ENCODE peak calls at places on chromosomes 2 and 18, in seven cellular contexts. One of them, this sample, is unnamed. For H3K27me3 and H3K4me1, the result is how much of the 10 kb centered on the place peaks cover.

GRCh38 chr2:73965053-73965452 is 19.7 kb upstream of the TET3 start:
- DNase-seq in tibial artery: no peak
- DNase-seq in tibial nerve: no peak
- DNase-seq in astrocyte: no peak
- DNase-seq in HepG2: no peak
- DNase-seq in effector memory CD4-positive, alpha-beta T cell: no peak
- DNase-seq in heart right ventricle: no peak
- DNase-seq in this sample: no peak

GRCh38 chr2:227655454-227655853 is 11.2 kb upstream of the SCYGR5 start:
- DNase-seq in tibial artery: peak
- DNase-seq in tibial nerve: peak
- DNase-seq in astrocyte: peak
- DNase-seq in HepG2: peak
- DNase-seq in effector memory CD4-positive, alpha-beta T cell: no peak
- DNase-seq in heart right ventricle: no peak
- DNase-seq in this sample: no peak

GRCh38 chr2:57602738-57603137 is 443.9 kb upstream of the VRK2 start:
- DNase-seq in tibial artery: no peak
- DNase-seq in tibial nerve: no peak
- DNase-seq in astrocyte: no peak
- DNase-seq in HepG2: no peak
- DNase-seq in effector memory CD4-positive, alpha-beta T cell: no peak
- DNase-seq in heart right ventricle: no peak
- DNase-seq in this sample: no peak

GRCh38 chr2:160241251-160242137 is 41.4 kb upstream of the ITGB6 start:
- DNase-seq in tibial artery: peak
- DNase-seq in tibial nerve: peak
- DNase-seq in astrocyte: peak
- DNase-seq in HepG2: no peak
- DNase-seq in effector memory CD4-positive, alpha-beta T cell: no peak
- DNase-seq in heart right ventricle: peak
- DNase-seq in this sample: peak

GRCh38 chr18:21342372-21342771 is 100.3 kb downstream of the GREB1L start:
- DNase-seq in tibial artery: no peak
- DNase-seq in tibial nerve: no peak
- DNase-seq in astrocyte: no peak
- DNase-seq in HepG2: no peak
- DNase-seq in effector memory CD4-positive, alpha-beta T cell: no peak
- DNase-seq in heart right ventricle: no peak
- DNase-seq in this sample: no peak

GRCh38 chr18:43780782-43781340 is 503.6 kb upstream of the SYT4 start:
- DNase-seq in tibial artery: no peak
- DNase-seq in tibial nerve: no peak
- DNase-seq in astrocyte: peak
- DNase-seq in HepG2: no peak
- DNase-seq in effector memory CD4-positive, alpha-beta T cell: no peak
- DNase-seq in heart right ventricle: no peak
- DNase-seq in this sample: no peak

GRCh38 chr2:9140570-9141378 is 65.8 kb upstream of the ASAP2 start:
- DNase-seq in tibial artery: no peak
- DNase-seq in tibial nerve: no peak
- DNase-seq in astrocyte: peak
- DNase-seq in HepG2: no peak
- DNase-seq in effector memory CD4-positive, alpha-beta T cell: no peak
- DNase-seq in heart right ventricle: no peak
- DNase-seq in this sample: no peak

GRCh38 chr18:78713726-78714125 is 265.9 kb upstream of the SALL3 start:
- DNase-seq in tibial artery: no peak
- DNase-seq in tibial nerve: no peak
- DNase-seq in astrocyte: no peak
- DNase-seq in HepG2: no peak
- DNase-seq in effector memory CD4-positive, alpha-beta T cell: no peak
- DNase-seq in heart right ventricle: no peak
- DNase-seq in this sample: no peak

GRCh38 chr2:9326975-9327374 is 96.4 kb downstream of the ITGB1BP1 start:
- DNase-seq in tibial artery: no peak
- DNase-seq in tibial nerve: no peak
- DNase-seq in astrocyte: no peak
- DNase-seq in HepG2: peak
- DNase-seq in effector memory CD4-positive, alpha-beta T cell: no peak
- DNase-seq in heart right ventricle: no peak
- DNase-seq in this sample: no peak

GRCh38 chr2:176071330-176072291 is 12.2 kb downstream of the EVX2 start:
- DNase-seq in tibial artery: no peak
- DNase-seq in tibial nerve: no peak
- DNase-seq in astrocyte: no peak
- DNase-seq in HepG2: no peak
- DNase-seq in effector memory CD4-positive, alpha-beta T cell: no peak
- DNase-seq in heart right ventricle: no peak
- DNase-seq in this sample: no peak

GRCh38 chr2:142670362-142670761 is 207.1 kb upstream of the KYNU start:
- DNase-seq in tibial artery: no peak
- DNase-seq in tibial nerve: no peak
- DNase-seq in astrocyte: no peak
- DNase-seq in HepG2: no peak
- DNase-seq in effector memory CD4-positive, alpha-beta T cell: no peak
- DNase-seq in heart right ventricle: no peak
- DNase-seq in this sample: no peak

GRCh38 chr2:9474361-9475117 is at the start of gene IAH1:
- DNase-seq in tibial artery: peak
- DNase-seq in tibial nerve: no peak
- DNase-seq in astrocyte: peak
- DNase-seq in HepG2: no peak
- DNase-seq in effector memory CD4-positive, alpha-beta T cell: peak
- DNase-seq in heart right ventricle: peak
- DNase-seq in this sample: no peak

GRCh38 chr2:17851731-17852585 is 26.5 kb upstream of the KCNS3 start:
- DNase-seq in tibial artery: peak
- DNase-seq in tibial nerve: peak
- DNase-seq in astrocyte: peak
- DNase-seq in HepG2: peak
- DNase-seq in effector memory CD4-positive, alpha-beta T cell: no peak
- DNase-seq in heart right ventricle: peak
- DNase-seq in this sample: no peak

GRCh38 chr18:22465859-22466602 is 48.3 kb upstream of the CTAGE1 start:
- DNase-seq in tibial artery: peak
- DNase-seq in tibial nerve: peak
- DNase-seq in astrocyte: peak
- DNase-seq in HepG2: peak
- DNase-seq in effector memory CD4-positive, alpha-beta T cell: no peak
- DNase-seq in heart right ventricle: peak
- DNase-seq in this sample: peak

GRCh38 chr2:216916956-216917650 is 57.2 kb upstream of the TNP1 start:
- DNase-seq in tibial artery: no peak
- DNase-seq in tibial nerve: no peak
- DNase-seq in astrocyte: no peak
- DNase-seq in HepG2: no peak
- DNase-seq in effector memory CD4-positive, alpha-beta T cell: no peak
- DNase-seq in heart right ventricle: no peak
- DNase-seq in this sample: no peak

GRCh38 chr2:15547100-15547499 is 14.0 kb downstream of the NBAS start:
- DNase-seq in tibial artery: no peak
- DNase-seq in tibial nerve: no peak
- DNase-seq in astrocyte: no peak
- DNase-seq in HepG2: no peak
- DNase-seq in effector memory CD4-positive, alpha-beta T cell: no peak
- DNase-seq in heart right ventricle: no peak
- DNase-seq in this sample: no peak

GRCh38 chr2:71905205-71905604 is 242.5 kb downstream of the CYP26B1 start:
- DNase-seq in tibial artery: no peak
- DNase-seq in tibial nerve: no peak
- DNase-seq in astrocyte: no peak
- DNase-seq in HepG2: no peak
- DNase-seq in effector memory CD4-positive, alpha-beta T cell: no peak
- DNase-seq in heart right ventricle: no peak
- DNase-seq in this sample: no peak

GRCh38 chr2:203869610-203870042 is 2.1 kb downstream of the CTLA4 start:
- DNase-seq in tibial artery: no peak
- DNase-seq in tibial nerve: no peak
- DNase-seq in astrocyte: no peak
- DNase-seq in HepG2: no peak
- DNase-seq in effector memory CD4-positive, alpha-beta T cell: peak
- DNase-seq in heart right ventricle: no peak
- DNase-seq in this sample: no peak

DNA sequence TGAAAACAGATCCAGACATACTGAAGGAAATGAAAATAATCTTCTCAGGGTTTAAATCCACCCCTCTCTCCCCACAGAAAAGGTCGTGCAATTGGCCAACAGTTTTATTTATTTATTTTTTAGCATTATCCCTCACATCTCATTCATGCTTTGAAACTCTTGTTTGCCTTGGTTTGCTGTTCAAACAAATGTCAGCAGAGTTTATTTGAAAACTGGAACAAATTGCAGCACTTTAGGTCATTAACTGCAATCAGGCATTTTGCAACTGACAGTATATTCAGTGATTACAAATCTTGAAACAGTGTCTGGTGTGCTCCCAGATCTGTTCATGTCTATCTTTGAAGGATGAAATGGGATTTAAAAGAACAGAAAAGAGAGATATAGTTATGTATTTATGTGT is 220.6 kb downstream of the SLC4A10 start:
- DNase-seq in tibial artery: no peak
- DNase-seq in tibial nerve: no peak
- DNase-seq in astrocyte: no peak
- DNase-seq in HepG2: peak
- DNase-seq in effector memory CD4-positive, alpha-beta T cell: no peak
- DNase-seq in heart right ventricle: no peak
- DNase-seq in this sample: no peak
- H3K27me3 ChIP-seq in tibial artery: under half
- H3K27me3 ChIP-seq in tibial nerve: under half
- H3K27me3 ChIP-seq in astrocyte: under half
- H3K27me3 ChIP-seq in HepG2: under half
- H3K27me3 ChIP-seq in effector memory CD4-positive, alpha-beta T cell: under half
- H3K27me3 ChIP-seq in heart right ventricle: under half
- H3K27me3 ChIP-seq in this sample: under half

GRCh38 chr2:165700511-165700910 is 93.5 kb downstream of the GALNT3 start:
- DNase-seq in tibial artery: no peak
- DNase-seq in tibial nerve: no peak
- DNase-seq in astrocyte: no peak
- DNase-seq in HepG2: no peak
- DNase-seq in effector memory CD4-positive, alpha-beta T cell: no peak
- DNase-seq in heart right ventricle: no peak
- DNase-seq in this sample: no peak
- H3K4me1 ChIP-seq in tibial artery: under half
- H3K4me1 ChIP-seq in tibial nerve: under half
- H3K4me1 ChIP-seq in astrocyte: under half
- H3K4me1 ChIP-seq in HepG2: under half
- H3K4me1 ChIP-seq in effector memory CD4-positive, alpha-beta T cell: under half
- H3K4me1 ChIP-seq in heart right ventricle: under half
- H3K4me1 ChIP-seq in this sample: under half

GRCh38 chr2:84940836-84941412 is 30.0 kb upstream of the KCMF1 start:
- DNase-seq in tibial artery: no peak
- DNase-seq in tibial nerve: no peak
- DNase-seq in astrocyte: no peak
- DNase-seq in HepG2: no peak
- DNase-seq in effector memory CD4-positive, alpha-beta T cell: no peak
- DNase-seq in heart right ventricle: no peak
- DNase-seq in this sample: no peak

GRCh38 chr2:84939426-84940087 is 31.4 kb upstream of the KCMF1 start:
- DNase-seq in tibial artery: no peak
- DNase-seq in tibial nerve: no peak
- DNase-seq in astrocyte: no peak
- DNase-seq in HepG2: no peak
- DNase-seq in effector memory CD4-positive, alpha-beta T cell: peak
- DNase-seq in heart right ventricle: no peak
- DNase-seq in this sample: no peak

GRCh38 chr2:84938194-84938879 is 32.6 kb upstream of the KCMF1 start:
- DNase-seq in tibial artery: no peak
- DNase-seq in tibial nerve: no peak
- DNase-seq in astrocyte: peak
- DNase-seq in HepG2: peak
- DNase-seq in effector memory CD4-positive, alpha-beta T cell: peak
- DNase-seq in heart right ventricle: no peak
- DNase-seq in this sample: no peak

GRCh38 chr2:84942166-84942565 is 28.8 kb upstream of the KCMF1 start:
- DNase-seq in tibial artery: no peak
- DNase-seq in tibial nerve: no peak
- DNase-seq in astrocyte: no peak
- DNase-seq in HepG2: no peak
- DNase-seq in effector memory CD4-positive, alpha-beta T cell: no peak
- DNase-seq in heart right ventricle: no peak
- DNase-seq in this sample: no peak

DNA sequence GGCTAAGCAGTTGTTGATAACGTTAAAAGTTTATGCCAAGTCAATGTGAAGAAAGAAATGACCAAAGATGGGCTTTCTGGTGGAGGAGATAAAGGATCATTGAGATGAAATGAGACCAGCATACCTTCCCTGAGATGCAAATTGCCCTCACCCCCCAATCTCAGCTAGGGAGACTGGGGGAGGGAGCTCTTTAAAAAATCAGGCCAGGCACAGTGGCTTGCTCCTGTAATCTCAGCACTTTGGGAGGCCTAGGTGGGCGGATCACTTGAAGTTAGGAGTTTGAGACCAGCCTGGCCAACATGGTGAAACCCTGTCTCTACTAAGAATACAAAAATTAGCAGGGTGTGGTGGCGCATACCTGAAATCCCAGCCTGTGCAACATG is 30.9 kb upstream of the KCMF1 start:
- DNase-seq in tibial artery: no peak
- DNase-seq in tibial nerve: no peak
- DNase-seq in astrocyte: no peak
- DNase-seq in HepG2: no peak
- DNase-seq in effector memory CD4-positive, alpha-beta T cell: no peak
- DNase-seq in heart right ventricle: no peak
- DNase-seq in this sample: no peak
- H3K4me3 ChIP-seq in tibial artery: no peak
- H3K4me3 ChIP-seq in tibial nerve: no peak
- H3K4me3 ChIP-seq in astrocyte: no peak
- H3K4me3 ChIP-seq in HepG2: no peak
- H3K4me3 ChIP-seq in effector memory CD4-positive, alpha-beta T cell: peak
- H3K4me3 ChIP-seq in heart right ventricle: no peak
- H3K4me3 ChIP-seq in this sample: no peak

GRCh38 chr2:109052922-109053321 is 63.9 kb upstream of the EDAR start:
- DNase-seq in tibial artery: no peak
- DNase-seq in tibial nerve: no peak
- DNase-seq in astrocyte: no peak
- DNase-seq in HepG2: no peak
- DNase-seq in effector memory CD4-positive, alpha-beta T cell: no peak
- DNase-seq in heart right ventricle: no peak
- DNase-seq in this sample: no peak

GRCh38 chr2:109045505-109045904 is 56.5 kb upstream of the EDAR start:
- DNase-seq in tibial artery: no peak
- DNase-seq in tibial nerve: no peak
- DNase-seq in astrocyte: no peak
- DNase-seq in HepG2: no peak
- DNase-seq in effector memory CD4-positive, alpha-beta T cell: no peak
- DNase-seq in heart right ventricle: no peak
- DNase-seq in this sample: no peak

GRCh38 chr2:109048159-109048558 is 59.1 kb upstream of the EDAR start:
- DNase-seq in tibial artery: no peak
- DNase-seq in tibial nerve: no peak
- DNase-seq in astrocyte: no peak
- DNase-seq in HepG2: no peak
- DNase-seq in effector memory CD4-positive, alpha-beta T cell: no peak
- DNase-seq in heart right ventricle: no peak
- DNase-seq in this sample: no peak

GRCh38 chr2:109049022-109049421 is 60.0 kb upstream of the EDAR start:
- DNase-seq in tibial artery: no peak
- DNase-seq in tibial nerve: no peak
- DNase-seq in astrocyte: no peak
- DNase-seq in HepG2: no peak
- DNase-seq in effector memory CD4-positive, alpha-beta T cell: no peak
- DNase-seq in heart right ventricle: no peak
- DNase-seq in this sample: no peak

GRCh38 chr2:109046925-109047508 is 58.0 kb upstream of the EDAR start:
- DNase-seq in tibial artery: no peak
- DNase-seq in tibial nerve: no peak
- DNase-seq in astrocyte: no peak
- DNase-seq in HepG2: no peak
- DNase-seq in effector memory CD4-positive, alpha-beta T cell: no peak
- DNase-seq in heart right ventricle: no peak
- DNase-seq in this sample: no peak
- H3K27me3 ChIP-seq in tibial artery: under half
- H3K27me3 ChIP-seq in tibial nerve: under half
- H3K27me3 ChIP-seq in astrocyte: under half
- H3K27me3 ChIP-seq in HepG2: under half
- H3K27me3 ChIP-seq in effector memory CD4-positive, alpha-beta T cell: under half
- H3K27me3 ChIP-seq in heart right ventricle: under half
- H3K27me3 ChIP-seq in this sample: under half

This sample was measured in thoracic aorta.